ENCODE peak calls at places on chromosomes 11 and 22, in six cellular contexts. Z, E, G, U, N and P are unnamed samples.

GRCh38 chr11:34349882-34350281 is 7.9 kb downstream of the ABTB2 start:
- DNase-seq in U (no peak), G (no peak), N (no peak), Z (no peak), E (no peak), P (no peak)

GRCh38 chr22:46866591-46866990 is 104.1 kb downstream of the TBC1D22A start:
- DNase-seq in G (no peak), U (no peak), Z (no peak), E (no peak), N (no peak), P (no peak)

GRCh38 chr11:3074912-3075589 is 17.8 kb upstream of the CARS1 start:
- DNase-seq in Z (no peak), U (no peak), G (no peak), E (no peak), N (no peak), P (no peak)

GRCh38 chr11:5096011-5096410 is 26.6 kb downstream of the OR52E1 start:
- DNase-seq in U (no peak), G (no peak), E (no peak), N (no peak), Z (no peak), P (no peak)

GRCh38 chr11:86202013-86202336 is 42.6 kb upstream of the EED start:
- DNase-seq in Z (no peak), U (no peak), E (no peak), N (no peak), G (no peak), P (no peak)

GRCh38 chr11:63503492-63503891 is 2.4 kb upstream of the LGALS12 start:
- DNase-seq in N (no peak), U (no peak), G (no peak), E (no peak), Z (no peak), P (no peak)

GRCh38 chr11:70174846-70175764 is 28.0 kb upstream of the FADD start:
- DNase-seq in N (no peak), U (no peak), G (no peak), E (no peak), Z (peak; percentile 51), P (no peak)

GRCh38 chr11:31870609-31871309 is 59.6 kb upstream of the PAX6 start:
- DNase-seq in U (peak; percentile 71), E (peak; percentile 36), N (no peak), Z (peak; percentile 75), G (no peak), P (no peak)

GRCh38 chr11:125923012-125923579 is 18.8 kb downstream of the DDX25 start:
- DNase-seq in Z (peak; percentile 75), G (no peak), U (peak; percentile 62), N (peak; percentile 13), E (peak; percentile 53), P (no peak)

GRCh38 chr22:48257690-48258065 is 1495.2 kb downstream of the TBC1D22A start:
- DNase-seq in Z (no peak), E (no peak), U (no peak), G (no peak), N (no peak), P (no peak)

GRCh38 chr11:2301631-2302272 is at the start of the genes C11orf21 and TSPAN32:
- DNase-seq in G (no peak), Z (no peak), U (no peak), N (no peak), E (peak; percentile 66), P (no peak)

GRCh38 chr11:65814131-65814959 is 19.4 kb upstream of the SNX32 start:
- DNase-seq in N (no peak), G (no peak), E (no peak), U (no peak), Z (no peak), P (peak; percentile 42)

GRCh38 chr11:120578591-120579154 is 67.1 kb downstream of the GRIK4 start:
- DNase-seq in N (no peak), Z (no peak), U (no peak), G (no peak), E (no peak), P (no peak)